ENCODE peak calls at places on chromosome 22, in five cellular contexts. H is AG10803, T is D341Med, G is body of pancreas, O is fibroblast of villous mesenchyme. N is an unnamed sample.

GRCh38 chr22:17914474-17914873 is 109.9 kb downstream of the MICAL3 start:
- DNase-seq in H (peak; percentile 52), T (no peak), G (no peak), O (no peak), N (peak; percentile 42)

GRCh38 chr22:23179381-23180294 is 671 bp upstream of the BCR start:
- DNase-seq in H (no peak), T (no peak), G (peak; percentile 40), O (peak; percentile 21), N (no peak)

GRCh38 chr22:23518381-23519187 is 61.5 kb downstream of the IGLL1 start:
- DNase-seq in H (no peak), T (peak; percentile 56), G (no peak), O (no peak), N (no peak)

GRCh38 chr22:42862045-42862734 is 5.1 kb upstream of the ARFGAP3 start:
- DNase-seq in H (peak; percentile 25), T (no peak), G (no peak), O (peak; percentile 76), N (peak; percentile 9)

GRCh38 chr22:42901790-42902508 is 44.9 kb upstream of the ARFGAP3 start:
- DNase-seq in H (no peak), T (no peak), G (no peak), O (no peak), N (no peak)

GRCh38 chr22:38238519-38239051 is 34.2 kb downstream of the TMEM184B start:
- DNase-seq in H (peak; percentile 95), T (no peak), G (peak; percentile 78), O (no peak), N (peak; percentile 77)

GRCh38 chr22:46012182-46012880 is 35.4 kb upstream of the WNT7B start:
- DNase-seq in H (no peak), T (no peak), G (no peak), O (no peak), N (no peak)

GRCh38 chr22:44500623-44501022 is 2.6 kb upstream of the RTL6 start:
- DNase-seq in H (no peak), T (no peak), G (no peak), O (no peak), N (no peak)

GRCh38 chr22:36387664-36387913 is 178 bp downstream of the MYH9 start:
- DNase-seq in H (no peak), T (no peak), G (no peak), O (no peak), N (no peak)

GRCh38 chr22:21688706-21689381 is 23.0 kb downstream of the PPIL2 start:
- DNase-seq in H (no peak), T (no peak), G (no peak), O (no peak), N (no peak)

GRCh38 chr22:35596821-35597220 is 20.3 kb downstream of the MB start:
- DNase-seq in H (no peak), T (no peak), G (peak; percentile 70), O (no peak), N (no peak)

GRCh38 chr22:42717197-42717967 is 3.3 kb downstream of the A4GALT start:
- DNase-seq in H (peak; percentile 44), T (peak; percentile 25), G (no peak), O (peak; percentile 36), N (peak; percentile 31)

GRCh38 chr22:50684501-50684900 is 11.9 kb downstream of the SHANK3 start:
- DNase-seq in H (no peak), T (peak; percentile 35), G (no peak), O (no peak), N (no peak)

GRCh38 chr22:19986410-19987341 is 29.9 kb downstream of the ARVCF start:
- DNase-seq in H (peak; percentile 61), T (peak; percentile 85), G (peak; percentile 76), O (peak; percentile 61), N (peak; percentile 56)

GRCh38 chr22:44100411-44100810 is 76.3 kb downstream of the PARVB start:
- DNase-seq in H (no peak), T (no peak), G (no peak), O (no peak), N (no peak)

GRCh38 chr22:49760630-49761571 is 66.8 kb downstream of the BRD1 start:
- DNase-seq in H (no peak), T (no peak), G (no peak), O (no peak), N (no peak)

GRCh38 chr22:43740587-43741270 is 71.4 kb downstream of the EFCAB6 start:
- DNase-seq in H (no peak), T (no peak), G (no peak), O (no peak), N (peak; percentile 30)

GRCh38 chr22:26481112-26481693 is 2.4 kb downstream of the HPS4 start:
- DNase-seq in H (no peak), T (no peak), G (no peak), O (no peak), N (no peak)

GRCh38 chr22:47291565-47292495 is 529.4 kb downstream of the TBC1D22A start:
- DNase-seq in H (no peak), T (no peak), G (no peak), O (no peak), N (no peak)

GRCh38 chr22:30305519-30305905 is 16.2 kb upstream of the CASTOR1 start:
- DNase-seq in H (no peak), T (no peak), G (peak; percentile 69), O (peak; percentile 56), N (peak; percentile 45)